ENCODE peak calls at places on chromosomes 2 and 18, in five cellular contexts. One of them, this sample, is unnamed.

GRCh38 chr2:240112914-240113690 is 23.0 kb downstream of the COPS9 start:
- DNase-seq in stomach: no peak
- DNase-seq in fibroblast of mammary gland: no peak
- DNase-seq in GM12865: no peak
- DNase-seq in thyroid gland: no peak
- DNase-seq in this sample: no peak

GRCh38 chr2:104606056-104606455 is 247.9 kb upstream of the POU3F3 start:
- DNase-seq in GM12865: no peak
- DNase-seq in stomach: no peak
- DNase-seq in thyroid gland: no peak
- DNase-seq in fibroblast of mammary gland: no peak
- DNase-seq in this sample: no peak

GRCh38 chr2:188975497-188976102 is 1.4 kb downstream of the COL3A1 start:
- DNase-seq in stomach: no peak
- DNase-seq in thyroid gland: no peak
- DNase-seq in fibroblast of mammary gland: peak
- DNase-seq in GM12865: no peak
- DNase-seq in this sample: no peak

GRCh38 chr2:61247204-61247812 is 85.3 kb downstream of the C2orf74 start:
- DNase-seq in thyroid gland: no peak
- DNase-seq in stomach: no peak
- DNase-seq in fibroblast of mammary gland: peak
- DNase-seq in GM12865: no peak
- DNase-seq in this sample: no peak

GRCh38 chr2:215811409-215812355 is 201.7 kb downstream of the MREG start:
- DNase-seq in thyroid gland: no peak
- DNase-seq in GM12865: peak
- DNase-seq in fibroblast of mammary gland: no peak
- DNase-seq in stomach: no peak
- DNase-seq in this sample: no peak

GRCh38 chr2:227891673-227892072 is 20.2 kb downstream of the DAW1 start:
- DNase-seq in thyroid gland: no peak
- DNase-seq in stomach: no peak
- DNase-seq in fibroblast of mammary gland: no peak
- DNase-seq in GM12865: no peak
- DNase-seq in this sample: no peak

GRCh38 chr2:38187416-38188127 is 111.6 kb upstream of the CYP1B1 start:
- DNase-seq in fibroblast of mammary gland: peak
- DNase-seq in GM12865: no peak
- DNase-seq in stomach: peak
- DNase-seq in thyroid gland: peak
- DNase-seq in this sample: no peak

GRCh38 chr2:48144777-48145176 is 238.5 kb upstream of the FBXO11 start:
- DNase-seq in fibroblast of mammary gland: no peak
- DNase-seq in stomach: no peak
- DNase-seq in GM12865: peak
- DNase-seq in thyroid gland: peak
- DNase-seq in this sample: no peak

GRCh38 chr2:142142595-142142994 is 11.8 kb upstream of the LRP1B start:
- DNase-seq in fibroblast of mammary gland: no peak
- DNase-seq in thyroid gland: no peak
- DNase-seq in stomach: no peak
- DNase-seq in GM12865: no peak
- DNase-seq in this sample: no peak

GRCh38 chr2:227324671-227325055 is 388 bp upstream of the MFF start:
- DNase-seq in fibroblast of mammary gland: no peak
- DNase-seq in GM12865: peak
- DNase-seq in thyroid gland: no peak
- DNase-seq in stomach: no peak
- DNase-seq in this sample: no peak

GRCh38 chr2:160205511-160205910 is 5.4 kb upstream of the ITGB6 start:
- DNase-seq in fibroblast of mammary gland: peak
- DNase-seq in thyroid gland: peak
- DNase-seq in stomach: peak
- DNase-seq in GM12865: no peak
- DNase-seq in this sample: peak

GRCh38 chr18:67092141-67092540 is 424.4 kb downstream of the DSEL start:
- DNase-seq in stomach: no peak
- DNase-seq in thyroid gland: no peak
- DNase-seq in GM12865: no peak
- DNase-seq in fibroblast of mammary gland: no peak
- DNase-seq in this sample: no peak

DNA sequence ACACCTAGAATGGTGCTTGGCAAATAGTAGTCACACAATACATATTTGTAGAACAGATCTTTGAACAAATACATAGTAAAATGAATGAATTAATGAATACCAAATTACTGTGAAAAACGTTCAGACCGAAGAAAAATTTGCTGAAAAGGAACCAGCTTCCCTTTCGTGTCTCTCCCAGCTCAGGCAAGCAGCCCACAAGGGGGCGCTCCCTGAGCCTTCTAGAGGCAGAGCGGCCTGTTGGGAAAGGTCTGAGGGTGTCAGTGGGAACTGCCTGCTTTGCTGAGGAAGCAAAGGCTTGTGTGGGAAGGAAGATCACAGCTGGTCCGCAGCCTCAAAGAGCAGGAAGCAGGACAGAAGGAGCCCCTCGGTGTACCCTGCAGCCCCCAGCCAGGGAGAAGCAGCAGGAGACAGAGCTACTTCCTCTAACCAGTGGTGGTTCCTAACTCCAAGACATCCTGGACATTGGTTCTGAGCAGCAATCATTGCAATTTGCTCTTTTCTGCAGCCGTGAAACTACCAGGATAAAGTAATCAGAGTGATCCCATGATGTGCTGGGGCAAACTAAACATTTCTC is 231.1 kb downstream of the ANKRD30B start:
- DNase-seq in thyroid gland: peak
- DNase-seq in fibroblast of mammary gland: peak
- DNase-seq in GM12865: no peak
- DNase-seq in stomach: no peak
- DNase-seq in this sample: no peak
- TF ChIP-seq CTCF in thyroid gland: peak
- TF ChIP-seq CTCF in fibroblast of mammary gland: peak
- TF ChIP-seq CTCF in GM12865: no peak
- TF ChIP-seq CTCF in stomach: no peak
- TF ChIP-seq CTCF in this sample: no peak

GRCh38 chr2:42510930-42511271 is 17.1 kb upstream of the KCNG3 start:
- DNase-seq in fibroblast of mammary gland: no peak
- DNase-seq in thyroid gland: no peak
- DNase-seq in GM12865: no peak
- DNase-seq in stomach: no peak
- DNase-seq in this sample: no peak

GRCh38 chr2:42516418-42516817 is 22.6 kb upstream of the KCNG3 start:
- DNase-seq in thyroid gland: no peak
- DNase-seq in fibroblast of mammary gland: no peak
- DNase-seq in GM12865: no peak
- DNase-seq in stomach: no peak
- DNase-seq in this sample: no peak

GRCh38 chr2:42510191-42510929 is 16.6 kb upstream of the KCNG3 start:
- DNase-seq in thyroid gland: no peak
- DNase-seq in GM12865: no peak
- DNase-seq in stomach: no peak
- DNase-seq in fibroblast of mammary gland: no peak
- DNase-seq in this sample: no peak

DNA sequence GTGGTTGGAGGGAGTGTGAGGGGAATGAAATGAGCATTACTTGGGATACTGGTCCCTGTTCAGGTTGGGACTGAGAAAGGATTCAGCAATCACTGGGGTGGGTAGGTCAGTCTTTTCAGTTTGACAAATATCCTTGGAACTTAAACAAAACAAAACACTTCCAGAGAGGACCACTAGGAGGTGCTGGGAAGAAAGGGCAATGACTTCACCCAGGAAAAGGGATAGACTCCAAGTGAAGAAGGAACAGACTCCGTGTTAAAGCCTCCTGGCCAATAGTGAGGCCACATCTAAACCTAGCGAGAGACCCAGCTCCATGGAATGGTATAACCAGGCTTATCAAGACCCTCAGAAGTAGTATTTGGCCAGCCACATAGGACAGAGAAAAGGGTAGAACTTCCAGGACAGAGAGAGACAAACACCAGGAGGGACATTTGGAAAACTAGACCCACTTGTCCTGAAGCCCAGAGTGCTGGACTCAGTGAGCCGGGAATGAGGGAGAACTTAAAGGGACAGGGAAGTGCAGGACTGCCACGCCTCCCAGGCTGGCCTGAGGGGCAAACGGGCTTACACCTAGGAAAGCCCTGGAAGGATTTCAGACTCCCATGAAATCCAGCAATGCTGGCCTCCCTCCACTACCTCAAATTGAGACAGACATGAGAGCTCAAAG is 19.6 kb upstream of the KCNG3 start:
- DNase-seq in fibroblast of mammary gland: peak
- DNase-seq in thyroid gland: peak
- DNase-seq in stomach: peak
- DNase-seq in GM12865: peak
- DNase-seq in this sample: no peak
- TF ChIP-seq CTCF in fibroblast of mammary gland: peak
- TF ChIP-seq CTCF in thyroid gland: no peak
- TF ChIP-seq CTCF in stomach: peak
- TF ChIP-seq CTCF in GM12865: peak
- TF ChIP-seq CTCF in this sample: peak

DNA sequence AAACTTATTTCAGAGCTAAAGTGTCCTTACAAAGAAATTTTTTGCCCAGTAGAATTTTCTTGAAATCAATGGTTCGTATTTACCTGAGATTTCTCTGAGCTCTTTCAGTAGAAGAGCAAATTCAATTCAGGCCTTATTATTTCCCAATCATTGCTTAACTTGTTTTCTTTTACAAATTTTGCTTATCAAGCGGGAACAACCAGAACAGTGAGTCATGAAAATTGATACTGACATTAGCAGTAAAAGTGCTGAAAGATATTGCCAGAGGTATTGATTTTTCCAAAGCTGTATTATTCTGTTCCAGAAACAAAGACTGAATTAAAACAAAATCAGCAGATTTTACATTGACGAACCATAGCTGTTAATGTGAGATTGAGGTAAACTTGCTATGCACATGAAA is 10.1 kb upstream of the RIOK3 start:
- DNase-seq in thyroid gland: no peak
- DNase-seq in stomach: no peak
- DNase-seq in fibroblast of mammary gland: no peak
- DNase-seq in GM12865: no peak
- DNase-seq in this sample: no peak
- TF ChIP-seq CTCF in thyroid gland: no peak
- TF ChIP-seq CTCF in stomach: no peak
- TF ChIP-seq CTCF in fibroblast of mammary gland: no peak
- TF ChIP-seq CTCF in GM12865: no peak
- TF ChIP-seq CTCF in this sample: no peak

DNA sequence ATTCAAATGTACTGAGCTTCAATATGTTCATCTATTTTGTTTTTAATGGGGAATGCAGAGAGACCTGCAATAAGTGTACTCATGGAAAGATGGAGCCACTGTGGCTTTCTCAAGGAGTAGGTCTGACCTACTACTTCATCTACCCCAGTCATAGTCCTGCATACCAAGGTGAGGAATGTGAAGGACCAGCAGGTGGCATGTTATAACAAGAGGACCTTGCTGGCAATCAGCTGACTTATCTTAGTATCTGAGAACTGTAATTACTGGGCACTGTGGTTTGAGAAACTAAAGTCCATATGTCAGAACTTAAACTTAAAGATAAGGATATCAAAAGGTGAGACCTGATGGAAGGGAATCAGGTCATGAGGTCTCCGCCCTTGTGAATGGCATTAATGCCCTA is 1104.2 kb downstream of the BCL11A start:
- DNase-seq in fibroblast of mammary gland: no peak
- DNase-seq in thyroid gland: no peak
- DNase-seq in stomach: no peak
- DNase-seq in GM12865: peak
- DNase-seq in this sample: no peak
- TF ChIP-seq CTCF in fibroblast of mammary gland: no peak
- TF ChIP-seq CTCF in thyroid gland: no peak
- TF ChIP-seq CTCF in stomach: no peak
- TF ChIP-seq CTCF in GM12865: no peak
- TF ChIP-seq CTCF in this sample: no peak

GRCh38 chr2:83823238-83823637 is 635.8 kb downstream of the SUCLG1 start:
- DNase-seq in thyroid gland: no peak
- DNase-seq in stomach: peak
- DNase-seq in GM12865: no peak
- DNase-seq in fibroblast of mammary gland: no peak
- DNase-seq in this sample: no peak

DNA sequence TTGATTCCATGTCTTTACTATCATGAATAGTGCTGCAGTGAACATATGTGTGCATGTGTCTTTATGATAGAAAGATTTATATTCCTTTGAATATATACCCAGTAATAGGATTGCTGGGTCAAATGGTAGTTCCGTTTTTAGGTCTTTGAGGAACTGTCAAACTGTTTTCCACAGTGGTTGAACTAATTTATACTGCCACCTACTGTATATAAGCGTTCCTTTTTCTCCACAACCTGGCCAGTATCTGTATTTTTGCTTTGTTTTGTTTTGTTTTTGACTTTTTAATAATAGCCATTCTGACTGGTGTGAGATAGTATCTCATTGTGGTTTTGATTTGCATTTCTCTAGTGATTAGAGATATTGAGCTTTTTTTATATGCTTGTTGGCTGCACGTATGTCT is 641.6 kb downstream of the SUCLG1 start:
- DNase-seq in thyroid gland: no peak
- DNase-seq in stomach: no peak
- DNase-seq in GM12865: peak
- DNase-seq in fibroblast of mammary gland: no peak
- DNase-seq in this sample: no peak
- TF ChIP-seq CTCF in thyroid gland: no peak
- TF ChIP-seq CTCF in stomach: no peak
- TF ChIP-seq CTCF in GM12865: no peak
- TF ChIP-seq CTCF in fibroblast of mammary gland: no peak
- TF ChIP-seq CTCF in this sample: peak